ENCODE peak calls at places on chromosomes 4 and X, in seven cellular contexts. I is IMR-90, R is AG09309, C is WERI-Rb-1, M is uterus, O is BJ, Q is mesendoderm. K is an unnamed sample.

GRCh38 chrX:123436512-123436911 is 252.4 kb downstream of the GRIA3 start:
- DNase-seq in I (no peak), R (no peak), C (no peak), M (no peak), O (no peak), Q (no peak), K (no peak)

GRCh38 chrX:80648023-80648422 is 161.7 kb downstream of the BRWD3 start:
- DNase-seq in I (no peak), R (no peak), C (no peak), M (no peak), O (no peak), Q (peak), K (no peak)

GRCh38 chr4:77052352-77052751 is 23.4 kb downstream of the CCNI start:
- DNase-seq in I (peak), R (no peak), C (peak), M (peak), O (peak), Q (peak), K (no peak)

GRCh38 chr4:70734168-70734954 is 12.6 kb downstream of the RUFY3 start:
- DNase-seq in I (peak), R (no peak), C (no peak), M (no peak), O (peak), Q (no peak), K (peak)

GRCh38 chrX:153609917-153610833 is 11.2 kb upstream of the CCNQ start:
- DNase-seq in I (peak), R (no peak), C (peak), M (peak), O (no peak), Q (peak), K (peak)

GRCh38 chr4:98556451-98556850 is 102.0 kb downstream of the TSPAN5 start:
- DNase-seq in I (no peak), R (no peak), C (no peak), M (no peak), O (no peak), Q (no peak), K (no peak)

GRCh38 chr4:95363966-95364365 is 184.8 kb downstream of the UNC5C start:
- DNase-seq in I (no peak), R (no peak), C (no peak), M (no peak), O (no peak), Q (no peak), K (no peak)

GRCh38 chr4:176054942-176055341 is 10.7 kb upstream of the WDR17 start:
- DNase-seq in I (no peak), R (no peak), C (no peak), M (no peak), O (no peak), Q (peak), K (no peak)

GRCh38 chr4:134628074-134628473 is 426.5 kb upstream of the PABPC4L start:
- DNase-seq in I (no peak), R (no peak), C (no peak), M (no peak), O (peak), Q (no peak), K (no peak)

DNA sequence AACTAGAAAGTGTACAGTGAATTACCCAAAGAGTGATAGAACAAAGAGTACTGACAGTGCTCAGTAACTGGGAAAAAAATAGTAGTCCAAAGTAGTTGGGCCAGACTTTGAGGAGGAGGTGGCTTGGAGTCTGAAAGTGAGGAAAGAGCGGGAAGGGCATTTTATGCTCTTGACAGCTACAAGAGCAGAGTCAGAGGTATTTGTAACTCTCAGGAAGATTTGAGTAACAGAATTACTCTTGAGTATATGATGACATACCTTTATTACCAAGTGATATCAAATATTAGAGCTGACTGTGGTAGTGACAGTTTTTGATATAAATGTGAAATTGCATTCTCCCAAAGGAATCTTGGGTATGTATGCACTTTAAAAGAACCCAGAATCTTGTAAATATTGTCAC is 2.2 kb downstream of the SLAIN2 start:
- DNase-seq in I (peak), R (no peak), C (no peak), M (no peak), O (no peak), Q (no peak), K (no peak)
- H3K4me3 ChIP-seq in I (peak), R (no peak), C (no peak), M (no peak), O (peak), Q (no peak), K (peak)

GRCh38 chr4:7756071-7756470 is 183.6 kb downstream of the AFAP1 start:
- DNase-seq in I (no peak), R (no peak), C (no peak), M (no peak), O (no peak), Q (no peak), K (no peak)

GRCh38 chr4:7757501-7758443 is 181.9 kb downstream of the AFAP1 start:
- DNase-seq in I (no peak), R (no peak), C (no peak), M (peak), O (no peak), Q (no peak), K (no peak)

GRCh38 chr4:7758444-7758815 is 181.2 kb downstream of the AFAP1 start:
- DNase-seq in I (no peak), R (no peak), C (no peak), M (no peak), O (no peak), Q (no peak), K (no peak)

GRCh38 chr4:7755529-7755928 is 184.1 kb downstream of the AFAP1 start:
- DNase-seq in I (no peak), R (no peak), C (no peak), M (no peak), O (no peak), Q (no peak), K (no peak)

GRCh38 chr4:7756561-7757355 is 182.9 kb downstream of the AFAP1 start:
- DNase-seq in I (no peak), R (no peak), C (no peak), M (no peak), O (no peak), Q (no peak), K (no peak)
- H3K4me3 ChIP-seq in I (no peak), R (no peak), C (no peak), M (no peak), O (no peak), Q (no peak), K (no peak)

DNA sequence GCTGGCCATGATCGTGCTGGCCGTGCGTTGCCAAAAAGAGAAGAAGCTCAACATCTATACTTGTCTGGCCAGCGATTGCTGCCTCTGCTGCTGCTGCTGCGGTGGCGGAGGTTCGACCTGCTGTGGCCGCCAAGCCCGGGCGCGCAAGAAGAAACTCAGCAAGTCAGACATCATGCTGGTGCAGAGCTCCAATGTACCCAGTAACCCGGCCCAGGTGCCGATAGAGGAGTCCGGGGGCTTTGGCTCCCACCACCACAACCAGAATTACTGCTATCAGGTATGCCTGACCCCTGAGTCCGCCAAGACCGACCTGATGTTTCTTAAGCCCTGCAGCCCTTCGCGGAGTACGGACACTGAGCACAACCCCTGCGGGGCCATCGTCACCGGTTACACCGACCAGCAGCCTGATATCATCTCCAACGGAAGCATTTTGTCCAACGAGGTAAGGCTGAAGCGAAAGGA is 3.3 kb downstream of the PCDH10 start:
- DNase-seq in I (no peak), R (no peak), C (no peak), M (no peak), O (no peak), Q (peak), K (no peak)
- H3K4me3 ChIP-seq in I (no peak), R (no peak), C (peak), M (peak), O (peak), Q (peak), K (peak)

GRCh38 chrX:46015653-46016052 is 529.6 kb downstream of the ZNF674 start:
- DNase-seq in I (no peak), R (no peak), C (no peak), M (no peak), O (no peak), Q (no peak), K (no peak)
- H3K4me3 ChIP-seq in I (no peak), R (no peak), C (no peak), M (no peak), O (no peak), Q (no peak), K (no peak)

GRCh38 chr4:24172406-24172805 is 282.6 kb upstream of the PPARGC1A start:
- DNase-seq in I (no peak), R (no peak), C (no peak), M (no peak), O (no peak), Q (no peak), K (no peak)
- H3K4me3 ChIP-seq in I (no peak), R (no peak), C (no peak), M (no peak), O (no peak), Q (no peak), K (no peak)